ENCODE peak calls at places on chromosomes 11 and 22, in seven cellular contexts. One of them, this sample, is unnamed.

GRCh38 chr11:86696004-86696403 is 23.6 kb upstream of the ME3 start:
- DNase-seq in HCT116: peak
- DNase-seq in HFF-Myc: peak
- DNase-seq in uterus: no peak
- DNase-seq in GM12878: no peak
- DNase-seq in tibial nerve: no peak
- DNase-seq in GM12865: no peak
- DNase-seq in this sample: no peak

GRCh38 chr22:36358533-36359171 is 29.1 kb downstream of the MYH9 start:
- DNase-seq in tibial nerve: no peak
- DNase-seq in HFF-Myc: no peak
- DNase-seq in GM12865: no peak
- DNase-seq in GM12878: no peak
- DNase-seq in uterus: no peak
- DNase-seq in HCT116: no peak
- DNase-seq in this sample: no peak

GRCh38 chr11:119101367-119101758 is 290 bp downstream of the DPAGT1 start:
- DNase-seq in HFF-Myc: no peak
- DNase-seq in uterus: no peak
- DNase-seq in GM12865: peak
- DNase-seq in HCT116: no peak
- DNase-seq in GM12878: no peak
- DNase-seq in tibial nerve: no peak
- DNase-seq in this sample: no peak

GRCh38 chr11:63907808-63908530 is 9.0 kb downstream of the RCOR2 start:
- DNase-seq in GM12865: no peak
- DNase-seq in GM12878: no peak
- DNase-seq in tibial nerve: no peak
- DNase-seq in HCT116: no peak
- DNase-seq in uterus: peak
- DNase-seq in HFF-Myc: no peak
- DNase-seq in this sample: no peak

GRCh38 chr11:64810891-64811272 is 531 bp upstream of the MEN1 start:
- DNase-seq in uterus: no peak
- DNase-seq in GM12878: no peak
- DNase-seq in HFF-Myc: no peak
- DNase-seq in HCT116: no peak
- DNase-seq in tibial nerve: no peak
- DNase-seq in GM12865: peak
- DNase-seq in this sample: no peak

GRCh38 chr11:36540998-36541397 is 26.8 kb upstream of the RAG1 start:
- DNase-seq in GM12878: peak
- DNase-seq in tibial nerve: no peak
- DNase-seq in GM12865: peak
- DNase-seq in HFF-Myc: peak
- DNase-seq in uterus: no peak
- DNase-seq in HCT116: peak
- DNase-seq in this sample: peak

GRCh38 chr11:111730871-111731591 is 35.2 kb downstream of the PPP2R1B start:
- DNase-seq in HCT116: no peak
- DNase-seq in uterus: no peak
- DNase-seq in tibial nerve: no peak
- DNase-seq in HFF-Myc: no peak
- DNase-seq in GM12878: no peak
- DNase-seq in GM12865: no peak
- DNase-seq in this sample: no peak

GRCh38 chr11:20026629-20027545 is 133.4 kb downstream of the DBX1 start:
- DNase-seq in GM12865: no peak
- DNase-seq in GM12878: no peak
- DNase-seq in tibial nerve: no peak
- DNase-seq in HFF-Myc: no peak
- DNase-seq in uterus: peak
- DNase-seq in HCT116: no peak
- DNase-seq in this sample: no peak

GRCh38 chr11:33557201-33557600 is 143.4 kb downstream of the C11orf91 start:
- DNase-seq in HFF-Myc: no peak
- DNase-seq in HCT116: no peak
- DNase-seq in GM12878: no peak
- DNase-seq in tibial nerve: no peak
- DNase-seq in uterus: no peak
- DNase-seq in GM12865: no peak
- DNase-seq in this sample: no peak

GRCh38 chr11:92035488-92035887 is 189.1 kb upstream of the FAT3 start:
- DNase-seq in GM12878: no peak
- DNase-seq in HFF-Myc: no peak
- DNase-seq in GM12865: no peak
- DNase-seq in HCT116: no peak
- DNase-seq in tibial nerve: no peak
- DNase-seq in uterus: no peak
- DNase-seq in this sample: no peak

GRCh38 chr22:40238425-40239344 is 61.0 kb downstream of the TNRC6B start:
- DNase-seq in HFF-Myc: peak
- DNase-seq in GM12865: peak
- DNase-seq in uterus: peak
- DNase-seq in GM12878: no peak
- DNase-seq in HCT116: no peak
- DNase-seq in tibial nerve: no peak
- DNase-seq in this sample: no peak

GRCh38 chr11:10893713-10894112 is 35.9 kb upstream of the ZBED5 start:
- DNase-seq in uterus: no peak
- DNase-seq in HFF-Myc: no peak
- DNase-seq in tibial nerve: no peak
- DNase-seq in GM12865: no peak
- DNase-seq in HCT116: no peak
- DNase-seq in GM12878: no peak
- DNase-seq in this sample: no peak
- TF ChIP-seq CTCF in uterus: no peak
- TF ChIP-seq CTCF in HFF-Myc: no peak
- TF ChIP-seq CTCF in tibial nerve: no peak
- TF ChIP-seq CTCF in GM12865: no peak
- TF ChIP-seq CTCF in HCT116: no peak
- TF ChIP-seq CTCF in GM12878: no peak
- TF ChIP-seq CTCF in this sample: no peak

GRCh38 chr22:46035380-46035741 is 58.4 kb upstream of the WNT7B start:
- DNase-seq in HFF-Myc: no peak
- DNase-seq in GM12865: no peak
- DNase-seq in tibial nerve: no peak
- DNase-seq in GM12878: no peak
- DNase-seq in HCT116: no peak
- DNase-seq in uterus: no peak
- DNase-seq in this sample: no peak

GRCh38 chr22:46036558-46037408 is 59.8 kb upstream of the WNT7B start:
- DNase-seq in GM12865: peak
- DNase-seq in HCT116: peak
- DNase-seq in uterus: peak
- DNase-seq in GM12878: no peak
- DNase-seq in tibial nerve: no peak
- DNase-seq in HFF-Myc: no peak
- DNase-seq in this sample: no peak

GRCh38 chr22:46038174-46038487 is 61.2 kb upstream of the WNT7B start:
- DNase-seq in HCT116: no peak
- DNase-seq in GM12878: no peak
- DNase-seq in GM12865: no peak
- DNase-seq in uterus: no peak
- DNase-seq in tibial nerve: no peak
- DNase-seq in HFF-Myc: no peak
- DNase-seq in this sample: no peak

GRCh38 chr22:46033256-46034200 is 56.6 kb upstream of the WNT7B start:
- DNase-seq in GM12865: no peak
- DNase-seq in tibial nerve: no peak
- DNase-seq in uterus: peak
- DNase-seq in GM12878: no peak
- DNase-seq in HFF-Myc: no peak
- DNase-seq in HCT116: no peak
- DNase-seq in this sample: no peak

DNA sequence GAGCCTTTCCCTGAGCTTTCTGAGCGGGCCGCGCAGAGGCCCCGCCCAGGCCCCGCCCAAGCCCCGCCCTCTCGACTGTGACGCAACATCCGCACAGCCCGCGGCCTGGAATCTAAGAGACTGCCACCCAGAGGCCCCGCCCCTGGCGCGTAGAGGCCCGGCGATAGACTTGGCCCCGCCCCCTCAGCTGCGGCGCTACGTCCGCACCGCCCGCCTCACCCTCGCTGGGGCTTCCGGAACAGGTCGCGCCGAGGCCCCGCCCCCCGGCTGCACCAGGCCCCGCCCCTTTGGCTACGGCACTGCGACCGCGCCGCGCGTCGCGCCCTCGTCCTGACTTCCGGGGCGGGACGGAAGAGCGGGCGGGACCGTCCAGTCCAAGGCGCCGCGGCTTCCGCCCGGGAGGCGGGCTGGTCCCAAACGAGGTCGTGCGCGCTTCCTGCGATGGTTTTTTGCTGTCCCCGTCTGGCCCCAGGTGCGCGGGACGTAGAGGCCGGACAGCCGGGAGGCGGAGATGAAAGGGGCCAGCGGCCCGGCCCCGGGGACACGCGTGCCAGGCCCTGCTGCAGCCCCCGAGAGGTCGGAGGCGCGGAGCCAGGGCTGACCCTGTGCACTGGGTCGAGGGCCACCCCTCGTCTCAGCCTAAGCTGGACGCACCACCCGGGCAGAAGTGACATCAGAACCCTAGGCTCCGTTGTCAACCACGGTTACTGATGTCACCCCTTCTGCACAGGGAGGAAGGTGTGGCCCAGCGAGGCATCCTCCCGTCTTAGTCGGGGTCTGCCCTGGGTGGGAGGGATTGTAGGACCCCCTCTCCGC is 59.0 kb upstream of the WNT7B start:
- DNase-seq in tibial nerve: peak
- DNase-seq in uterus: peak
- DNase-seq in HCT116: peak
- DNase-seq in GM12878: peak
- DNase-seq in GM12865: peak
- DNase-seq in HFF-Myc: peak
- DNase-seq in this sample: peak
- TF ChIP-seq CTCF in tibial nerve: no peak
- TF ChIP-seq CTCF in uterus: no peak
- TF ChIP-seq CTCF in HCT116: no peak
- TF ChIP-seq CTCF in GM12878: no peak
- TF ChIP-seq CTCF in GM12865: no peak
- TF ChIP-seq CTCF in HFF-Myc: no peak
- TF ChIP-seq CTCF in this sample: no peak

GRCh38 chr11:73100578-73100977 is 41.5 kb downstream of the FCHSD2 start:
- DNase-seq in tibial nerve: no peak
- DNase-seq in GM12865: no peak
- DNase-seq in HCT116: no peak
- DNase-seq in HFF-Myc: no peak
- DNase-seq in uterus: no peak
- DNase-seq in GM12878: no peak
- DNase-seq in this sample: no peak
- TF ChIP-seq CTCF in tibial nerve: no peak
- TF ChIP-seq CTCF in GM12865: no peak
- TF ChIP-seq CTCF in HCT116: no peak
- TF ChIP-seq CTCF in HFF-Myc: no peak
- TF ChIP-seq CTCF in uterus: no peak
- TF ChIP-seq CTCF in GM12878: no peak
- TF ChIP-seq CTCF in this sample: no peak

GRCh38 chr11:97487387-97487786 is 1097.6 kb downstream of the JRKL start:
- DNase-seq in HFF-Myc: no peak
- DNase-seq in GM12878: no peak
- DNase-seq in tibial nerve: no peak
- DNase-seq in GM12865: no peak
- DNase-seq in uterus: no peak
- DNase-seq in HCT116: no peak
- DNase-seq in this sample: no peak
- TF ChIP-seq CTCF in HFF-Myc: no peak
- TF ChIP-seq CTCF in GM12878: no peak
- TF ChIP-seq CTCF in tibial nerve: no peak
- TF ChIP-seq CTCF in GM12865: no peak
- TF ChIP-seq CTCF in uterus: no peak
- TF ChIP-seq CTCF in HCT116: no peak
- TF ChIP-seq CTCF in this sample: no peak

GRCh38 chr11:124072147-124072546 is 31.0 kb upstream of the OR10G7 start:
- DNase-seq in GM12865: no peak
- DNase-seq in uterus: no peak
- DNase-seq in HFF-Myc: no peak
- DNase-seq in GM12878: no peak
- DNase-seq in tibial nerve: no peak
- DNase-seq in HCT116: no peak
- DNase-seq in this sample: no peak

GRCh38 chr11:124068711-124069110 is 27.6 kb upstream of the OR10G7 start:
- DNase-seq in HFF-Myc: no peak
- DNase-seq in uterus: no peak
- DNase-seq in HCT116: no peak
- DNase-seq in GM12878: no peak
- DNase-seq in tibial nerve: no peak
- DNase-seq in GM12865: no peak
- DNase-seq in this sample: no peak

GRCh38 chr11:124070906-124071621 is 29.9 kb upstream of the OR10G7 start:
- DNase-seq in GM12878: peak
- DNase-seq in HFF-Myc: peak
- DNase-seq in HCT116: peak
- DNase-seq in uterus: peak
- DNase-seq in tibial nerve: peak
- DNase-seq in GM12865: peak
- DNase-seq in this sample: peak

GRCh38 chr11:124071622-124071948 is 30.5 kb upstream of the OR10G7 start:
- DNase-seq in uterus: no peak
- DNase-seq in GM12865: no peak
- DNase-seq in HCT116: no peak
- DNase-seq in tibial nerve: no peak
- DNase-seq in GM12878: no peak
- DNase-seq in HFF-Myc: no peak
- DNase-seq in this sample: no peak

DNA sequence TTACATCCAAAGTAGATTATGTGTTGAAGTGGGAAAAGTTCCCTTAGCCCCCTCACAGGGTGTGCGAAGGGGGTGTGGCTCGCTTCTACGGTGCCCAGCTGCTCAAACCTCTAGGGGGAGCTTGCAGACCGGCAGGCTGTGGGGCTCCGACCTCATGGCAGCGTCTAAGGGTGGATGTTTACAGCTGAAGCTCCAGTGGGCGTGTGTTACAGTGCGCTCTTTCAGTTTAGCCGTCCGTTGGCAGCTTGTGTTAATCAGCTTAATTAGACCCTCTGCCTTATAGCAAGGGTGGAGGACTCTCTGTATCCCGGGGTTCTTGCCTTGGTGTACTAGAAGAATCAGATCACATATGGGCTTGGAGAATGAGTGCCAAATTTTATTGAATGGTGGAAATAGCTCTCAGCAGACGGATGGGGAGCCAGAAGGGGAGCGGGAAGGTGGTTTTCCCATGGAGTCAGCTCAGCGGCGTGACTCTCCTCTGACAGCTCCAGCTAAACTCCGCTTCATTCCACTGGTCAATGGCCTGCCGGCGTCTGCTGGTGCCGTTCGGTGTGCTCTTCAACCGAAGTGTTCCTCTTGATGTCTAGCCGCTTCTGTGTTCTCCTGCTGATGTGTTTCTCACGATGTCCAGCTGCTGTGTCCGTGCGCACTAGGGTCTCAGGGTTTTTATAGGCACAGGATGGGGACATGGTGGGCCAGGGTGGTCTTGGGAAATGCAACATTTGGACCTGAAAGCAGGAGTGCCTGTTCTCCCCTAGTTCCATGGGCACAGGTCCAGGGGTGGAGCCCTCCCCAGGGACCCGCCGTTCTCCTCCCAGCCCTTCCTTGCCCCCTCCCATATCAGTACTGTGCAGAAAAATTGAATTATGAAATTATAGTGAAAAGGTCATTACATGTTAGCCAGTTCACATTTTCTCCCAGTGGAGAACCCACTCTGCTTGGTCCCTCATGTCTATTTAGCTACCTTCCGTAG is 28.6 kb upstream of the OR10G7 start:
- DNase-seq in HCT116: peak
- DNase-seq in HFF-Myc: peak
- DNase-seq in tibial nerve: no peak
- DNase-seq in uterus: no peak
- DNase-seq in GM12878: peak
- DNase-seq in GM12865: peak
- DNase-seq in this sample: no peak
- TF ChIP-seq CTCF in HCT116: peak
- TF ChIP-seq CTCF in HFF-Myc: peak
- TF ChIP-seq CTCF in tibial nerve: peak
- TF ChIP-seq CTCF in uterus: no peak
- TF ChIP-seq CTCF in GM12878: peak
- TF ChIP-seq CTCF in GM12865: peak
- TF ChIP-seq CTCF in this sample: peak

This sample was measured in GM13976.